ENCODE peak calls at places on chromosomes 7 and 10, in seven cellular contexts. One of them, this sample, is unnamed.

GRCh38 chr7:86939197-86939814 is 120.1 kb downstream of the ELAPOR2 start:
- DNase-seq in brain microvascular endothelial cell: peak; percentile 68
- DNase-seq in upper lobe of right lung: no peak
- DNase-seq in endothelial cell: peak; percentile 68
- DNase-seq in H54: no peak
- DNase-seq in BJ: peak; percentile 20
- DNase-seq in CD8-positive, alpha-beta T cell: no peak
- DNase-seq in this sample: peak; percentile 79

GRCh38 chr10:61847087-61847486 is 54.4 kb upstream of the ARID5B start:
- DNase-seq in brain microvascular endothelial cell: no peak
- DNase-seq in upper lobe of right lung: no peak
- DNase-seq in endothelial cell: no peak
- DNase-seq in BJ: no peak
- DNase-seq in CD8-positive, alpha-beta T cell: no peak
- DNase-seq in H54: no peak
- DNase-seq in this sample: no peak

GRCh38 chr10:61612451-61612850 is 50.3 kb upstream of the CABCOCO1 start:
- DNase-seq in H54: no peak
- DNase-seq in endothelial cell: no peak
- DNase-seq in BJ: no peak
- DNase-seq in brain microvascular endothelial cell: no peak
- DNase-seq in CD8-positive, alpha-beta T cell: no peak
- DNase-seq in upper lobe of right lung: no peak
- DNase-seq in this sample: no peak

GRCh38 chr7:82444220-82445049 is 858 bp upstream of the CACNA2D1 start:
- DNase-seq in BJ: no peak
- DNase-seq in upper lobe of right lung: peak; percentile 66
- DNase-seq in endothelial cell: peak; percentile 5
- DNase-seq in CD8-positive, alpha-beta T cell: no peak
- DNase-seq in brain microvascular endothelial cell: no peak
- DNase-seq in H54: no peak
- DNase-seq in this sample: no peak

GRCh38 chr7:45660901-45661211 is 86.7 kb downstream of the ADCY1 start:
- DNase-seq in CD8-positive, alpha-beta T cell: no peak
- DNase-seq in upper lobe of right lung: no peak
- DNase-seq in BJ: no peak
- DNase-seq in brain microvascular endothelial cell: no peak
- DNase-seq in endothelial cell: no peak
- DNase-seq in H54: no peak
- DNase-seq in this sample: no peak

GRCh38 chr10:50614444-50615137 is 9.2 kb downstream of the SGMS1 start:
- DNase-seq in H54: no peak
- DNase-seq in BJ: no peak
- DNase-seq in upper lobe of right lung: no peak
- DNase-seq in brain microvascular endothelial cell: no peak
- DNase-seq in CD8-positive, alpha-beta T cell: no peak
- DNase-seq in endothelial cell: peak; percentile 42
- DNase-seq in this sample: no peak

GRCh38 chr10:102119417-102120141 is 589 bp downstream of the LDB1 start:
- DNase-seq in endothelial cell: peak; percentile 42
- DNase-seq in BJ: no peak
- DNase-seq in H54: peak; percentile 85
- DNase-seq in CD8-positive, alpha-beta T cell: peak; percentile 32
- DNase-seq in brain microvascular endothelial cell: peak; percentile 48
- DNase-seq in upper lobe of right lung: peak; percentile 80
- DNase-seq in this sample: no peak

GRCh38 chr10:61024801-61025201 is 80.8 kb upstream of the RHOBTB1 start:
- DNase-seq in upper lobe of right lung: no peak
- DNase-seq in CD8-positive, alpha-beta T cell: no peak
- DNase-seq in endothelial cell: peak; percentile 31
- DNase-seq in brain microvascular endothelial cell: peak; percentile 24
- DNase-seq in H54: no peak
- DNase-seq in BJ: no peak
- DNase-seq in this sample: no peak

GRCh38 chr10:19815478-19816419 is 483 bp upstream of the PLXDC2 start:
- DNase-seq in H54: peak; percentile 17
- DNase-seq in endothelial cell: peak; percentile 75
- DNase-seq in CD8-positive, alpha-beta T cell: no peak
- DNase-seq in BJ: no peak
- DNase-seq in brain microvascular endothelial cell: peak; percentile 48
- DNase-seq in upper lobe of right lung: peak; percentile 89
- DNase-seq in this sample: peak; percentile 37

GRCh38 chr10:114538544-114538906 is 119.5 kb downstream of the ABLIM1 start:
- DNase-seq in H54: no peak
- DNase-seq in brain microvascular endothelial cell: no peak
- DNase-seq in BJ: no peak
- DNase-seq in CD8-positive, alpha-beta T cell: peak; percentile 24
- DNase-seq in endothelial cell: no peak
- DNase-seq in upper lobe of right lung: no peak
- DNase-seq in this sample: no peak

GRCh38 chr10:70578371-70578947 is 24.1 kb downstream of the PRF1 start:
- DNase-seq in upper lobe of right lung: peak; percentile 9
- DNase-seq in BJ: no peak
- DNase-seq in CD8-positive, alpha-beta T cell: peak; percentile 67
- DNase-seq in brain microvascular endothelial cell: peak; percentile 86
- DNase-seq in H54: peak; percentile 70
- DNase-seq in endothelial cell: no peak
- DNase-seq in this sample: peak; percentile 97

GRCh38 chr10:80356563-80356999 is at the start of the genes DYDC1 and DYDC2:
- DNase-seq in H54: no peak
- DNase-seq in brain microvascular endothelial cell: no peak
- DNase-seq in CD8-positive, alpha-beta T cell: no peak
- DNase-seq in BJ: no peak
- DNase-seq in upper lobe of right lung: peak; percentile 84
- DNase-seq in endothelial cell: peak; percentile 52
- DNase-seq in this sample: no peak

GRCh38 chr10:2246747-2247146 is 509.4 kb upstream of the ADARB2 start:
- DNase-seq in upper lobe of right lung: no peak
- DNase-seq in CD8-positive, alpha-beta T cell: no peak
- DNase-seq in endothelial cell: no peak
- DNase-seq in BJ: no peak
- DNase-seq in brain microvascular endothelial cell: no peak
- DNase-seq in H54: no peak
- DNase-seq in this sample: no peak

GRCh38 chr10:5293691-5294550 is 70.8 kb upstream of the UCN3 start:
- DNase-seq in upper lobe of right lung: peak; percentile 90
- DNase-seq in BJ: no peak
- DNase-seq in CD8-positive, alpha-beta T cell: peak; percentile 49
- DNase-seq in H54: peak; percentile 42
- DNase-seq in endothelial cell: peak; percentile 83
- DNase-seq in brain microvascular endothelial cell: peak; percentile 29
- DNase-seq in this sample: no peak

GRCh38 chr10:69321037-69321715 is 42.9 kb downstream of the HK1 start:
- DNase-seq in brain microvascular endothelial cell: no peak
- DNase-seq in BJ: no peak
- DNase-seq in upper lobe of right lung: peak; percentile 72
- DNase-seq in endothelial cell: no peak
- DNase-seq in H54: no peak
- DNase-seq in CD8-positive, alpha-beta T cell: no peak
- DNase-seq in this sample: no peak

GRCh38 chr10:117000580-117000979 is 4.4 kb downstream of the SHTN1 start:
- DNase-seq in BJ: no peak
- DNase-seq in brain microvascular endothelial cell: no peak
- DNase-seq in endothelial cell: no peak
- DNase-seq in upper lobe of right lung: no peak
- DNase-seq in CD8-positive, alpha-beta T cell: no peak
- DNase-seq in H54: no peak
- DNase-seq in this sample: no peak

GRCh38 chr10:87860156-87860795 is 3.1 kb downstream of the KLLN start:
- DNase-seq in CD8-positive, alpha-beta T cell: peak; percentile 4
- DNase-seq in BJ: no peak
- DNase-seq in endothelial cell: no peak
- DNase-seq in H54: peak; percentile 38
- DNase-seq in upper lobe of right lung: no peak
- DNase-seq in brain microvascular endothelial cell: peak; percentile 70
- DNase-seq in this sample: peak; percentile 44

GRCh38 chr10:50585921-50586739 is 37.6 kb downstream of the SGMS1 start:
- DNase-seq in BJ: no peak
- DNase-seq in endothelial cell: no peak
- DNase-seq in brain microvascular endothelial cell: peak; percentile 75
- DNase-seq in H54: peak; percentile 41
- DNase-seq in CD8-positive, alpha-beta T cell: no peak
- DNase-seq in upper lobe of right lung: no peak
- DNase-seq in this sample: no peak

GRCh38 chr7:151449990-151450389 is 10.0 kb upstream of the CRYGN start:
- DNase-seq in upper lobe of right lung: no peak
- DNase-seq in CD8-positive, alpha-beta T cell: no peak
- DNase-seq in BJ: no peak
- DNase-seq in endothelial cell: no peak
- DNase-seq in H54: no peak
- DNase-seq in brain microvascular endothelial cell: no peak
- DNase-seq in this sample: no peak

GRCh38 chr10:69576334-69577011 is 3.3 kb upstream of the NEUROG3 start:
- DNase-seq in brain microvascular endothelial cell: peak; percentile 5
- DNase-seq in BJ: no peak
- DNase-seq in H54: no peak
- DNase-seq in endothelial cell: no peak
- DNase-seq in upper lobe of right lung: no peak
- DNase-seq in CD8-positive, alpha-beta T cell: no peak
- DNase-seq in this sample: no peak

GRCh38 chr7:19900118-19900517 is 126.7 kb upstream of the TMEM196 start:
- DNase-seq in BJ: no peak
- DNase-seq in brain microvascular endothelial cell: no peak
- DNase-seq in CD8-positive, alpha-beta T cell: no peak
- DNase-seq in upper lobe of right lung: no peak
- DNase-seq in endothelial cell: no peak
- DNase-seq in H54: no peak
- DNase-seq in this sample: no peak

GRCh38 chr10:8074881-8075280 is 20.4 kb downstream of the GATA3 start:
- DNase-seq in H54: no peak
- DNase-seq in endothelial cell: no peak
- DNase-seq in brain microvascular endothelial cell: no peak
- DNase-seq in BJ: no peak
- DNase-seq in CD8-positive, alpha-beta T cell: no peak
- DNase-seq in upper lobe of right lung: no peak
- DNase-seq in this sample: no peak

GRCh38 chr10:97774811-97775294 is 3.1 kb upstream of the SFRP5 start:
- DNase-seq in BJ: no peak
- DNase-seq in endothelial cell: no peak
- DNase-seq in brain microvascular endothelial cell: no peak
- DNase-seq in CD8-positive, alpha-beta T cell: no peak
- DNase-seq in H54: no peak
- DNase-seq in upper lobe of right lung: no peak
- DNase-seq in this sample: no peak

GRCh38 chr7:149735779-149736477 is 37.5 kb downstream of the ZNF467 start:
- DNase-seq in endothelial cell: no peak
- DNase-seq in CD8-positive, alpha-beta T cell: no peak
- DNase-seq in upper lobe of right lung: no peak
- DNase-seq in BJ: no peak
- DNase-seq in brain microvascular endothelial cell: no peak
- DNase-seq in H54: no peak
- DNase-seq in this sample: no peak

GRCh38 chr7:8044761-8045430 is 76.3 kb downstream of the GLCCI1 start:
- DNase-seq in endothelial cell: no peak
- DNase-seq in brain microvascular endothelial cell: no peak
- DNase-seq in upper lobe of right lung: no peak
- DNase-seq in H54: no peak
- DNase-seq in CD8-positive, alpha-beta T cell: no peak
- DNase-seq in BJ: no peak
- DNase-seq in this sample: no peak

This sample was measured in astrocyte of the cerebellum.